ENCODE peak calls at places on chromosomes 2 and 18, in five cellular contexts. One of them, this sample, is unnamed.

GRCh38 chr18:61948196-61948800 is 55.5 kb upstream of the RNF152 start:
- DNase-seq in activated CD4-positive, alpha-beta T cell treated with anti-CD3 and anti-CD28 coated beads for 4 hours: no peak
- DNase-seq in Kasumi-1: no peak
- DNase-seq in cardiac muscle cell: peak
- DNase-seq in LoVo: no peak
- DNase-seq in this sample: no peak

GRCh38 chr18:79611040-79611681 is 68.4 kb upstream of the CTDP1 start:
- DNase-seq in activated CD4-positive, alpha-beta T cell treated with anti-CD3 and anti-CD28 coated beads for 4 hours: no peak
- DNase-seq in Kasumi-1: no peak
- DNase-seq in cardiac muscle cell: peak
- DNase-seq in LoVo: no peak
- DNase-seq in this sample: peak

GRCh38 chr18:24600076-24600654 is 139.7 kb downstream of the HRH4 start:
- DNase-seq in activated CD4-positive, alpha-beta T cell treated with anti-CD3 and anti-CD28 coated beads for 4 hours: peak
- DNase-seq in Kasumi-1: peak
- DNase-seq in cardiac muscle cell: peak
- DNase-seq in LoVo: peak
- DNase-seq in this sample: peak

GRCh38 chr2:65353927-65354326 is 78.5 kb downstream of the SPRED2 start:
- DNase-seq in activated CD4-positive, alpha-beta T cell treated with anti-CD3 and anti-CD28 coated beads for 4 hours: no peak
- DNase-seq in Kasumi-1: peak
- DNase-seq in cardiac muscle cell: no peak
- DNase-seq in LoVo: no peak
- DNase-seq in this sample: no peak

GRCh38 chr2:216159646-216160045 is 50.5 kb downstream of the XRCC5 start:
- DNase-seq in activated CD4-positive, alpha-beta T cell treated with anti-CD3 and anti-CD28 coated beads for 4 hours: no peak
- DNase-seq in Kasumi-1: no peak
- DNase-seq in cardiac muscle cell: peak
- DNase-seq in LoVo: no peak
- DNase-seq in this sample: no peak

GRCh38 chr2:101380376-101380775 is 6.9 kb downstream of the CREG2 start:
- DNase-seq in activated CD4-positive, alpha-beta T cell treated with anti-CD3 and anti-CD28 coated beads for 4 hours: no peak
- DNase-seq in Kasumi-1: peak
- DNase-seq in cardiac muscle cell: peak
- DNase-seq in LoVo: no peak
- DNase-seq in this sample: peak

GRCh38 chr2:72828840-72829507 is 3.1 kb upstream of the EXOC6B start:
- DNase-seq in activated CD4-positive, alpha-beta T cell treated with anti-CD3 and anti-CD28 coated beads for 4 hours: no peak
- DNase-seq in Kasumi-1: no peak
- DNase-seq in cardiac muscle cell: peak
- DNase-seq in LoVo: no peak
- DNase-seq in this sample: no peak

GRCh38 chr2:182650704-182651103 is 65.4 kb upstream of the DNAJC10 start:
- DNase-seq in activated CD4-positive, alpha-beta T cell treated with anti-CD3 and anti-CD28 coated beads for 4 hours: no peak
- DNase-seq in Kasumi-1: peak
- DNase-seq in cardiac muscle cell: peak
- DNase-seq in LoVo: peak
- DNase-seq in this sample: peak

GRCh38 chr2:238846503-238847431 is 1.1 kb upstream of the TWIST2 start:
- DNase-seq in activated CD4-positive, alpha-beta T cell treated with anti-CD3 and anti-CD28 coated beads for 4 hours: no peak
- DNase-seq in Kasumi-1: no peak
- DNase-seq in cardiac muscle cell: peak
- DNase-seq in LoVo: no peak
- DNase-seq in this sample: no peak

GRCh38 chr2:206920310-206920709 is 19.0 kb upstream of the CPO start:
- DNase-seq in activated CD4-positive, alpha-beta T cell treated with anti-CD3 and anti-CD28 coated beads for 4 hours: no peak
- DNase-seq in Kasumi-1: no peak
- DNase-seq in cardiac muscle cell: no peak
- DNase-seq in LoVo: no peak
- DNase-seq in this sample: no peak

GRCh38 chr2:186645999-186646398 is 47.9 kb upstream of the FAM171B start:
- DNase-seq in activated CD4-positive, alpha-beta T cell treated with anti-CD3 and anti-CD28 coated beads for 4 hours: no peak
- DNase-seq in Kasumi-1: no peak
- DNase-seq in cardiac muscle cell: no peak
- DNase-seq in LoVo: no peak
- DNase-seq in this sample: no peak

GRCh38 chr2:227862741-227863588 is 8.5 kb upstream of the DAW1 start:
- DNase-seq in activated CD4-positive, alpha-beta T cell treated with anti-CD3 and anti-CD28 coated beads for 4 hours: no peak
- DNase-seq in Kasumi-1: no peak
- DNase-seq in cardiac muscle cell: peak
- DNase-seq in LoVo: peak
- DNase-seq in this sample: peak

GRCh38 chr18:26648509-26649192 is 100.3 kb upstream of the KCTD1 start:
- DNase-seq in activated CD4-positive, alpha-beta T cell treated with anti-CD3 and anti-CD28 coated beads for 4 hours: no peak
- DNase-seq in Kasumi-1: no peak
- DNase-seq in cardiac muscle cell: no peak
- DNase-seq in LoVo: no peak
- DNase-seq in this sample: no peak

GRCh38 chr2:98459776-98460175 is 15.1 kb downstream of the INPP4A start:
- DNase-seq in activated CD4-positive, alpha-beta T cell treated with anti-CD3 and anti-CD28 coated beads for 4 hours: no peak
- DNase-seq in Kasumi-1: no peak
- DNase-seq in cardiac muscle cell: no peak
- DNase-seq in LoVo: no peak
- DNase-seq in this sample: no peak

This sample was measured in RWPE1.